ENCODE peak calls at places on chromosomes 5 and 9, in nine cellular contexts. E is body of pancreas, G is adrenal gland, S is fibroblast of lung, R is IMR-90, K is lung, Z is testis, B is tibial artery, T is prostate gland. J is an unnamed sample.
A peak's percentile ranks its signal among the peaks of the same experiment; 100 is the strongest.

GRCh38 chr5:172561151-172561550 is 79.9 kb upstream of the NEURL1B start:
- DNase-seq in E (no peak), G (no peak), S (peak; percentile 44), R (peak; percentile 8), K (no peak), Z (no peak), B (no peak), T (no peak), J (no peak)

GRCh38 chr5:135832263-135832555 is 2.3 kb upstream of the SLC25A48 start:
- DNase-seq in E (no peak), G (no peak), S (no peak), R (no peak), K (no peak), Z (no peak), B (no peak), T (no peak), J (no peak)

GRCh38 chr5:74587895-74588294 is 52.6 kb downstream of the ENC1 start:
- DNase-seq in E (no peak), G (no peak), S (no peak), R (no peak), K (no peak), Z (no peak), B (no peak), T (no peak), J (no peak)

GRCh38 chr5:143562935-143563334 is 159.4 kb upstream of the NR3C1 start:
- DNase-seq in E (peak; percentile 21), G (no peak), S (peak; percentile 88), R (peak; percentile 86), K (peak; percentile 36), Z (no peak), B (peak; percentile 81), T (peak; percentile 12), J (no peak)

GRCh38 chr5:125700380-125700856 is 722.8 kb upstream of the GRAMD2B start:
- DNase-seq in E (peak; percentile 15), G (no peak), S (peak; percentile 37), R (no peak), K (no peak), Z (no peak), B (no peak), T (no peak), J (peak; percentile 30)

GRCh38 chr5:14063117-14063516 is 80.0 kb upstream of the TRIO start:
- DNase-seq in E (no peak), G (no peak), S (peak; percentile 12), R (peak; percentile 43), K (no peak), Z (no peak), B (no peak), T (no peak), J (no peak)

GRCh38 chr9:5817776-5818336 is 15.1 kb downstream of the ERMP1 start:
- DNase-seq in E (no peak), G (peak; percentile 54), S (peak; percentile 47), R (peak; percentile 73), K (no peak), Z (no peak), B (no peak), T (no peak), J (no peak)

GRCh38 chr9:33620738-33621439 is 96.8 kb downstream of the ANKRD18B start:
- DNase-seq in E (no peak), G (no peak), S (peak; percentile 68), R (peak; percentile 84), K (no peak), Z (no peak), B (no peak), T (peak; percentile 89), J (no peak)

GRCh38 chr9:122039213-122039612 is 53.9 kb downstream of the TTLL11 start:
- DNase-seq in E (no peak), G (no peak), S (no peak), R (no peak), K (no peak), Z (no peak), B (no peak), T (no peak), J (no peak)

GRCh38 chr9:131734165-131734610 is 5.7 kb downstream of the RAPGEF1 start:
- DNase-seq in E (peak; percentile 41), G (peak; percentile 44), S (no peak), R (no peak), K (peak; percentile 61), Z (no peak), B (no peak), T (no peak), J (peak; percentile 89)

DNA sequence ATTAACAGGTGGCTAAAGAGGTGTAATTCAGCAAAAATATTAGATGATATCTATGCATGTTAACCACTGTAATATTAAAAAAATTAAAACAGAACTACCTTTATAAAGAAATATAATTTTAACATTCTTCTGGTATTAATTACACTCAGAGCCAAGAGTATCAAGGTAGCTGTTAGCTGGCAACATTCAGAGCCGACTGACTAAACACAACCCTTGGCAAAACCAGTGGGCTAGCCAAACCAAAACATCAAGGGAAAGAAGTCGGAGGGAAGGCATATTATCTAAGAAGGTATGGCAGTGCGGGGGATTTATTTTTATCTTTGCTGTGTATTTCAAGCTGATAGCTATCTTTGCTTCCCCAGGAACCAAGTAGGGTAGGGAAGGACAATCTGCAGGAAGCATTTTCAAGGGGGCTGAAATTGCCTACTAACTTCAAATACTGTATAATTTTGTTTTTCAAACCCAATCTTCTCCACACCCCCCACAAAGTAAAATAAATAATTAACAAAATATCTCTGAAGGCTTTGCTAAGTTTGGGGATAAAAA is 24.0 kb downstream of the ELL2 start:
- DNase-seq in E (no peak), G (no peak), S (no peak), R (no peak), K (no peak), Z (no peak), B (no peak), T (no peak), J (no peak)
- H3K27ac ChIP-seq in E (no peak overlapping the region), G (no peak overlapping the region), S (no peak overlapping the region), R (peak overlapping the region; percentile 11), K (no peak overlapping the region), Z (no peak overlapping the region), B (no peak overlapping the region), T (no peak overlapping the region), J (no peak overlapping the region)

GRCh38 chr5:180074462-180074861 is 2.9 kb upstream of the RNF130 start:
- DNase-seq in E (no peak), G (no peak), S (no peak), R (peak; percentile 49), K (no peak), Z (no peak), B (no peak), T (no peak), J (no peak)

GRCh38 chr5:180072556-180072955 is 997 bp upstream of the RNF130 start:
- DNase-seq in E (peak; percentile 20), G (no peak), S (no peak), R (no peak), K (no peak), Z (peak; percentile 72), B (no peak), T (no peak), J (no peak)

GRCh38 chr5:180070726-180071417 is 687 bp downstream of the RNF130 start:
- DNase-seq in E (no peak), G (peak; percentile 56), S (peak; percentile 62), R (peak; percentile 55), K (peak; percentile 41), Z (peak; percentile 38), B (peak; percentile 71), T (peak; percentile 37), J (peak; percentile 33)

GRCh38 chr5:180071418-180072255 is at the start of gene RNF130:
- DNase-seq in E (peak; percentile 95), G (peak; percentile 93), S (peak; percentile 94), R (peak; percentile 88), K (peak; percentile 92), Z (peak; percentile 93), B (peak; percentile 97), T (peak; percentile 90), J (peak; percentile 95)

DNA sequence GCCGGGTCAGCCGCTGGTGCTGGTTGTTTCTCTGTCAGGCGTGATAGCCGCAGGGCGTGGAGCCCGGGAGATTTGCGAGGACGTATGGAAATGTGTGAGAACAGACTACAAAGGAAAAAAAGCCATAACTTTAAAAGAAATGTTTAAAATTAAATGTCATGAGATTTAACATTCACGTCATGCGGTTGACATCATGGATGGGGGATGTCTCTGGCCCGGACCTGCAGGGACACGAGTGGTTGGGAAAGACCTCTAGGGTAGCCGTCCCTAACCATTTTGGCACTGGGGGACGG is 643 bp upstream of the RNF130 start:
- DNase-seq in E (no peak), G (no peak), S (no peak), R (no peak), K (no peak), Z (no peak), B (no peak), T (no peak), J (no peak)
- H3K4me3 ChIP-seq in E (no peak overlapping the region), G (no peak overlapping the region), S (no peak overlapping the region), R (no peak overlapping the region), K (no peak overlapping the region), Z (peak overlapping the region; percentile 89), B (peak overlapping the region; percentile 96), T (peak overlapping the region; percentile 92), J (no peak overlapping the region)

GRCh38 chr5:1008451-1009358 is at the start of gene NKD2:
- DNase-seq in E (peak; percentile 32), G (peak; percentile 13), S (no peak), R (no peak), K (no peak), Z (peak; percentile 31), B (peak; percentile 60), T (no peak), J (peak; percentile 10)
- H3K27me3 ChIP-seq in E (no peaks in the 10 kb centered on the region), G (peaks cover 37% of the 10 kb centered on the region), S (peaks cover 40% of the 10 kb centered on the region), R (peaks cover 80% of the 10 kb centered on the region), K (no peaks in the 10 kb centered on the region), Z (no peaks in the 10 kb centered on the region), B (peaks cover 100% of the 10 kb centered on the region), T (no peaks in the 10 kb centered on the region), J (peaks cover 72% of the 10 kb centered on the region)

DNA sequence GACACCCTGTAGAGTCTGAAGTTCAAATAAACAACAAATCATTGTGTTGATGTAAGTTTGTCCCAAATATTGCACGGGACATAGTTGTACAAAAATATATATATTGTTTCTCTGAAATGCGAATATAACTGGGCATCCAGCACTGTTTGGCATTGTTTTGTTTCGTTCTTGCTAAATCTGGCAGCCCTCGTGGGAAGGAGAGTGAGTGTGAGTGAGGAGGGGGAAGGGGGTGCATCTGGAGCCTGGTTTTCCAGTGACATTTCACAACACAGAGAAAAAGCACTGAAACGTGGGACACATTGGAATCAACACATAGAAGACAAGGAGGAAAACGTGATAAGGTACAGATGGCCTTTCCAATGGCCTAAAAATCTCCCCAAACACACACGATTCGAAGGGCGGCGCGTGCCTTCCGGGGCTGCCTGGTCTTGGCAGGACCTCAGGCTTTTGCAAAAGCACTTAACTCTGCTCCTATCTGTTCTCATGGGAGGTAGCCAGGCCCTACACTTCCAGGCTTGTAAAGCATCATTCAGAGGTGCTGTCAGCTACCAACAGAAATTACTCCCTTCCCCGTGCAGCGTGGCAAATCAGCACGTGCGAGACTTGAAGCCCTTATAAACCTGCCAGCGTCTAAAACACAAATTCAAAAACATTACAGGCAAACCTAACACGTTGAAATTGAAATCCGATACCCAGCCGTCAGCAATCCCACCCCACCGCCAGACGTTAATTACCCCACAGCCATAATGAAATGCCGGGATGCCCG is 129.4 kb downstream of the OLFM1 start:
- DNase-seq in E (peak; percentile 41), G (no peak), S (no peak), R (no peak), K (no peak), Z (no peak), B (no peak), T (no peak), J (no peak)
- H3K27ac ChIP-seq in E (peak overlapping the region; percentile 50), G (no peak overlapping the region), S (no peak overlapping the region), R (no peak overlapping the region), K (no peak overlapping the region), Z (no peak overlapping the region), B (no peak overlapping the region), T (no peak overlapping the region), J (no peak overlapping the region)

J was measured in transverse colon.